ENCODE peak calls at places on chromosomes 11 and 22, in six cellular contexts. C, G, F, K, Y and P are unnamed samples.

GRCh38 chr11:126109941-126110731 is 47.5 kb upstream of the CDON start:
- DNase-seq in C (no peak), K (peak; percentile 63), F (no peak), Y (no peak), G (no peak), P (no peak)

GRCh38 chr11:116148056-116148455 is 624.7 kb downstream of the BUD13 start:
- DNase-seq in C (no peak), G (no peak), Y (no peak), F (no peak), K (no peak), P (peak; percentile 80)

GRCh38 chr11:89205378-89205777 is 27.7 kb downstream of the TYR start:
- DNase-seq in F (no peak), G (no peak), Y (no peak), K (no peak), C (no peak), P (no peak)

GRCh38 chr11:77473001-77473800 is 693 bp downstream of the PAK1 start:
- DNase-seq in K (no peak), C (peak; percentile 68), Y (no peak), G (no peak), F (peak; percentile 46), P (peak; percentile 74)

GRCh38 chr11:116454020-116454645 is 318.7 kb downstream of the BUD13 start:
- DNase-seq in G (no peak), Y (peak; percentile 13), F (peak; percentile 69), K (peak; percentile 27), C (peak; percentile 38), P (peak; percentile 63)

GRCh38 chr11:82507288-82507687 is 226.4 kb downstream of the FAM181B start:
- DNase-seq in K (no peak), G (no peak), Y (no peak), F (no peak), C (no peak), P (no peak)

GRCh38 chr11:22471405-22471804 is 133.2 kb downstream of the SLC17A6 start:
- DNase-seq in G (no peak), Y (peak; percentile 35), C (no peak), F (no peak), K (no peak), P (no peak)

GRCh38 chr22:17781319-17782031 is 7.2 kb upstream of the BID start:
- DNase-seq in K (peak; percentile 94), F (no peak), C (no peak), Y (no peak), G (peak; percentile 17), P (no peak)

GRCh38 chr11:118615282-118615979 is 8.0 kb downstream of the PHLDB1 start:
- DNase-seq in K (no peak), Y (no peak), F (no peak), G (no peak), C (no peak), P (peak; percentile 95)

GRCh38 chr22:31400023-31400397 is 606 bp downstream of the DRG1 start:
- DNase-seq in C (peak; percentile 2), Y (no peak), K (peak; percentile 35), F (no peak), G (no peak), P (peak; percentile 19)

GRCh38 chr11:17930544-17931144 is 82.2 kb downstream of the SERGEF start:
- DNase-seq in Y (no peak), F (no peak), G (no peak), K (no peak), C (no peak), P (no peak)

GRCh38 chr11:8227156-8228152 is 36.2 kb downstream of the LMO1 start:
- DNase-seq in C (no peak), G (no peak), K (no peak), F (no peak), Y (no peak), P (peak; percentile 89)

GRCh38 chr11:62064221-62064620 is 59.6 kb upstream of the INCENP start:
- DNase-seq in K (no peak), G (no peak), F (no peak), C (no peak), Y (no peak), P (peak; percentile 76)

GRCh38 chr11:85694385-85694980 is 8.5 kb upstream of the CCDC89 start:
- DNase-seq in F (peak; percentile 21), C (peak; percentile 19), K (peak; percentile 71), G (no peak), Y (no peak), P (no peak)

GRCh38 chr11:132318421-132319157 is 948.2 kb downstream of the NTM start:
- DNase-seq in C (no peak), K (peak; percentile 76), F (no peak), Y (no peak), G (no peak), P (no peak)

GRCh38 chr22:43931771-43932170 is 8.2 kb downstream of the PNPLA3 start:
- DNase-seq in Y (no peak), K (no peak), F (no peak), C (no peak), G (no peak), P (no peak)

GRCh38 chr11:102470257-102470656 is 17.7 kb upstream of the TMEM123 start:
- DNase-seq in F (no peak), Y (no peak), K (no peak), C (no peak), G (no peak), P (no peak)

GRCh38 chr11:13277719-13278619 is at the start of gene BMAL1:
- DNase-seq in G (no peak), K (no peak), C (peak; percentile 33), F (no peak), Y (no peak), P (peak; percentile 31)